ENCODE peak calls at places on chromosomes 2 and 18, in eight cellular contexts. L is LoVo, V is H9, J is lower leg skin, E is fibroblast of mammary gland, G is HFFc6, X is activated T-helper 1 cell treated with Interleukin-2 at 50 U/mL for 16 hours, U is fibroblast of pulmonary artery. I is an unnamed sample.

GRCh38 chr2:234587341-234588053 is 90.6 kb upstream of the ARL4C start:
- DNase-seq in L (no peak), V (no peak), J (no peak), E (no peak), G (no peak), X (no peak), U (no peak), I (peak)

GRCh38 chr2:220334210-220334609 is 706.8 kb downstream of the SLC4A3 start:
- DNase-seq in L (peak), V (no peak), J (no peak), E (peak), G (peak), X (no peak), U (no peak), I (no peak)

GRCh38 chr2:25331686-25332365 is 9.9 kb downstream of the DNMT3A start:
- DNase-seq in L (no peak), V (no peak), J (no peak), E (peak), G (no peak), X (no peak), U (no peak), I (no peak)

GRCh38 chr2:23385351-23385747 is 370 bp downstream of the KLHL29 start:
- DNase-seq in L (no peak), V (no peak), J (no peak), E (no peak), G (peak), X (no peak), U (peak), I (peak)

GRCh38 chr2:217035967-217036366 is 176.1 kb upstream of the TNP1 start:
- DNase-seq in L (no peak), V (no peak), J (no peak), E (peak), G (no peak), X (no peak), U (peak), I (no peak)

GRCh38 chr2:217826505-217826904 is 176.3 kb downstream of the TNS1 start:
- DNase-seq in L (no peak), V (no peak), J (peak), E (no peak), G (no peak), X (no peak), U (no peak), I (no peak)

GRCh38 chr18:11154369-11154982 is 5.1 kb upstream of the PIEZO2 start:
- DNase-seq in L (peak), V (no peak), J (no peak), E (peak), G (peak), X (no peak), U (peak), I (peak)

GRCh38 chr2:119229716-119230115 is 6.1 kb downstream of the STEAP3 start:
- DNase-seq in L (no peak), V (no peak), J (no peak), E (no peak), G (no peak), X (no peak), U (no peak), I (no peak)

GRCh38 chr2:212640428-212640827 is 101.8 kb upstream of the ERBB4 start:
- DNase-seq in L (no peak), V (no peak), J (no peak), E (peak), G (no peak), X (no peak), U (no peak), I (no peak)

GRCh38 chr2:128279786-128280701 is 38.6 kb downstream of the HS6ST1 start:
- DNase-seq in L (no peak), V (peak), J (no peak), E (no peak), G (no peak), X (no peak), U (no peak), I (no peak)

GRCh38 chr2:26555246-26556133 is 77.6 kb upstream of the OTOF start:
- DNase-seq in L (no peak), V (no peak), J (no peak), E (no peak), G (no peak), X (no peak), U (no peak), I (no peak)

GRCh38 chr2:232890896-232891601 is 21.0 kb downstream of the SNORC start:
- DNase-seq in L (no peak), V (peak), J (no peak), E (no peak), G (peak), X (no peak), U (peak), I (peak)

GRCh38 chr2:26563686-26564085 is 77.5 kb downstream of the CIB4 start:
- DNase-seq in L (no peak), V (no peak), J (no peak), E (no peak), G (no peak), X (no peak), U (no peak), I (no peak)

GRCh38 chr2:621303-622099 is 55.7 kb downstream of the TMEM18 start:
- DNase-seq in L (no peak), V (peak), J (no peak), E (no peak), G (no peak), X (no peak), U (no peak), I (no peak)

GRCh38 chr18:28281400-28281799 is 104.5 kb upstream of the CDH2 start:
- DNase-seq in L (no peak), V (no peak), J (no peak), E (no peak), G (peak), X (no peak), U (no peak), I (no peak)

GRCh38 chr18:12092398-12093229 is 1.0 kb upstream of the ANKRD62 start:
- DNase-seq in L (peak), V (peak), J (no peak), E (no peak), G (no peak), X (no peak), U (no peak), I (no peak)

GRCh38 chr2:145623136-145623535 is 1103.2 kb upstream of the ZEB2 start:
- DNase-seq in L (no peak), V (no peak), J (no peak), E (peak), G (peak), X (no peak), U (peak), I (peak)

GRCh38 chr2:236177967-236178909 is 10.1 kb upstream of the GBX2 start:
- DNase-seq in L (peak), V (peak), J (no peak), E (peak), G (no peak), X (no peak), U (peak), I (peak)

GRCh38 chr2:69565431-69565839 is 78.1 kb downstream of the AAK1 start:
- DNase-seq in L (peak), V (peak), J (no peak), E (peak), G (peak), X (peak), U (peak), I (peak)

GRCh38 chr2:232315049-232315922 is 63.3 kb upstream of the ALPP start:
- DNase-seq in L (no peak), V (no peak), J (peak), E (peak), G (peak), X (peak), U (peak), I (no peak)

GRCh38 chr2:218193716-218194115 is 23.3 kb upstream of the ARPC2 start:
- DNase-seq in L (no peak), V (no peak), J (no peak), E (no peak), G (no peak), X (no peak), U (no peak), I (no peak)

GRCh38 chr2:111898703-111899514 is 502 bp downstream of the MERTK start:
- DNase-seq in L (no peak), V (no peak), J (no peak), E (no peak), G (no peak), X (peak), U (peak), I (no peak)

GRCh38 chr2:11744631-11745394 is 1.6 kb upstream of the LPIN1 start:
- DNase-seq in L (no peak), V (peak), J (no peak), E (peak), G (peak), X (no peak), U (peak), I (no peak)

GRCh38 chr2:14941151-14941631 is 308.7 kb downstream of the LRATD1 start:
- DNase-seq in L (no peak), V (no peak), J (no peak), E (peak), G (no peak), X (no peak), U (no peak), I (no peak)

GRCh38 chr2:195562624-195563566 is 94.1 kb upstream of the SLC39A10 start:
- DNase-seq in L (no peak), V (no peak), J (no peak), E (no peak), G (no peak), X (no peak), U (no peak), I (no peak)

GRCh38 chr2:208039661-208040060 is 14.3 kb upstream of the PLEKHM3 start:
- DNase-seq in L (no peak), V (no peak), J (no peak), E (no peak), G (no peak), X (no peak), U (no peak), I (no peak)

GRCh38 chr2:191318729-191319078 is 73.5 kb downstream of the MYO1B start:
- DNase-seq in L (peak), V (peak), J (no peak), E (peak), G (peak), X (no peak), U (peak), I (peak)

GRCh38 chr18:23532848-23533247 is 29.5 kb downstream of the RMC1 start:
- DNase-seq in L (no peak), V (no peak), J (no peak), E (no peak), G (no peak), X (no peak), U (no peak), I (no peak)

GRCh38 chr2:53438056-53438455 is 329.5 kb upstream of the CHAC2 start:
- DNase-seq in L (peak), V (no peak), J (no peak), E (no peak), G (no peak), X (no peak), U (no peak), I (no peak)

GRCh38 chr18:63823516-63824219 is 48.5 kb downstream of the SERPINB7 start:
- DNase-seq in L (no peak), V (no peak), J (no peak), E (peak), G (peak), X (no peak), U (peak), I (no peak)

GRCh38 chr18:69947361-69948106 is at the start of gene CD226:
- DNase-seq in L (no peak), V (no peak), J (no peak), E (no peak), G (no peak), X (no peak), U (no peak), I (no peak)

GRCh38 chr2:159895258-159896209 is 97.5 kb upstream of the CD302 start:
- DNase-seq in L (no peak), V (no peak), J (no peak), E (peak), G (no peak), X (no peak), U (peak), I (no peak)

GRCh38 chr2:210663574-210663973 is 107.2 kb downstream of the CPS1 start:
- DNase-seq in L (no peak), V (no peak), J (no peak), E (peak), G (no peak), X (no peak), U (peak), I (peak)

I was measured in AG08396.